ENCODE peak calls at places on chromosomes 12 and 14, in seven cellular contexts. P, I, N, D, H, S and R are unnamed samples. For H3K27me3, the result is how much of the 10 kb centered on the place peaks cover.

GRCh38 chr12:712172-712863 is 40.1 kb upstream of the WNK1 start:
- DNase-seq in P (no peak), S (no peak), I (no peak), N (no peak), D (no peak), H (no peak), R (no peak)

GRCh38 chr12:84696281-84696680 is 216.3 kb downstream of the SLC6A15 start:
- DNase-seq in H (no peak), I (no peak), P (no peak), S (no peak), N (no peak), D (no peak), R (no peak)

GRCh38 chr12:31726575-31726974 is 2.2 kb downstream of the AMN1 start:
- DNase-seq in I (no peak), S (no peak), N (no peak), P (no peak), D (no peak), H (no peak), R (no peak)

GRCh38 chr12:121970901-121971300 is 50.8 kb upstream of the BCL7A start:
- DNase-seq in D (no peak), N (no peak), P (no peak), I (no peak), S (no peak), H (no peak), R (no peak)

GRCh38 chr12:51819851-51820720 is 28.4 kb downstream of the FIGNL2 start:
- DNase-seq in D (no peak), S (no peak), N (no peak), I (no peak), P (no peak), H (no peak), R (no peak)

GRCh38 chr14:42703501-42703900 is 1096.8 kb downstream of the LRFN5 start:
- DNase-seq in I (no peak), D (no peak), S (no peak), H (no peak), N (no peak), P (no peak), R (no peak)

GRCh38 chr12:53198470-53199110 is 8.5 kb downstream of the ITGB7 start:
- DNase-seq in N (peak), H (no peak), P (no peak), I (no peak), D (no peak), S (no peak), R (no peak)

GRCh38 chr12:104750061-104750460 is 208.0 kb downstream of the SLC41A2 start:
- DNase-seq in H (no peak), S (no peak), D (no peak), N (peak), I (peak), P (no peak), R (peak)

GRCh38 chr12:118494776-118495175 is 118.4 kb downstream of the SUDS3 start:
- DNase-seq in I (no peak), P (no peak), S (no peak), D (no peak), H (no peak), N (no peak), R (no peak)

GRCh38 chr14:99678198-99678597 is 5.9 kb upstream of the CYP46A1 start:
- DNase-seq in D (no peak), H (no peak), S (no peak), I (no peak), N (no peak), P (no peak), R (no peak)

GRCh38 chr12:4274396-4274959 is 916 bp downstream of the CCND2 start:
- DNase-seq in N (peak), D (no peak), S (no peak), H (no peak), I (peak), P (no peak), R (peak)

GRCh38 chr14:75562048-75562447 is 16.4 kb upstream of the FLVCR2 start:
- DNase-seq in D (no peak), I (no peak), S (no peak), H (no peak), P (no peak), N (peak), R (no peak)

GRCh38 chr14:24296341-24297157 is 3.0 kb downstream of the DHRS1 start:
- DNase-seq in I (peak), P (peak), S (peak), H (no peak), D (peak), N (peak), R (no peak)

GRCh38 chr12:128008341-128008740 is 258.6 kb upstream of the TMEM132C start:
- DNase-seq in S (no peak), H (no peak), D (no peak), N (no peak), P (no peak), I (no peak), R (no peak)

GRCh38 chr14:75654127-75654732 is 6.4 kb downstream of the ERG28 start:
- DNase-seq in H (peak), D (peak), I (peak), N (peak), P (peak), S (peak), R (no peak)

GRCh38 chr14:53553221-53553620 is 400.1 kb upstream of the DDHD1 start:
- DNase-seq in N (no peak), P (no peak), I (no peak), D (no peak), S (no peak), H (no peak), R (no peak)

GRCh38 chr12:89084751-89085150 is 267.6 kb downstream of the DUSP6 start:
- DNase-seq in D (no peak), P (no peak), H (no peak), N (no peak), S (no peak), I (no peak), R (no peak)

GRCh38 chr12:64560395-64561301 is 49.6 kb upstream of the RASSF3 start:
- DNase-seq in N (no peak), H (no peak), I (no peak), P (peak), S (no peak), D (no peak), R (no peak)

GRCh38 chr12:23083267-23083666 is 458.3 kb downstream of the ETNK1 start:
- DNase-seq in N (no peak), P (no peak), I (no peak), H (no peak), D (no peak), S (no peak), R (no peak)

GRCh38 chr14:22159049-22159448 is 430.0 kb downstream of the DAD1 start:
- DNase-seq in H (no peak), S (no peak), P (no peak), D (no peak), N (no peak), I (no peak), R (no peak)

GRCh38 chr14:57898837-57899572 is 33.1 kb upstream of the SLC35F4 start:
- DNase-seq in I (peak), P (no peak), H (no peak), D (no peak), N (no peak), S (no peak), R (no peak)

GRCh38 chr12:95802482-95803264 is 12.1 kb upstream of the NTN4 start:
- DNase-seq in N (peak), H (no peak), I (no peak), P (no peak), S (peak), D (no peak), R (no peak)

GRCh38 chr14:76773188-76773885 is 12.1 kb downstream of the VASH1 start:
- DNase-seq in D (peak), S (peak), H (no peak), N (peak), P (peak), I (peak), R (peak)

GRCh38 chr12:128323526-128323925 is 56.6 kb downstream of the TMEM132C start:
- DNase-seq in D (no peak), I (no peak), N (no peak), H (no peak), P (no peak), S (no peak), R (peak)

GRCh38 chr12:59113831-59114273 is 193.5 kb upstream of the LRIG3 start:
- DNase-seq in D (peak), H (no peak), N (peak), P (peak), S (peak), I (no peak), R (no peak)

GRCh38 chr12:125633686-125634085 is 568.5 kb downstream of the AACS start:
- DNase-seq in P (no peak), S (no peak), D (no peak), H (no peak), I (no peak), N (no peak), R (no peak)

GRCh38 chr12:94525951-94526350 is 66.3 kb upstream of the CEP83 start:
- DNase-seq in I (no peak), P (no peak), H (no peak), S (no peak), D (no peak), N (no peak), R (no peak)

GRCh38 chr12:129372876-129373275 is 519.6 kb downstream of the GLT1D1 start:
- DNase-seq in I (no peak), H (no peak), N (peak), P (no peak), D (no peak), S (no peak), R (no peak)

GRCh38 chr14:34348592-34348991 is 113.4 kb downstream of the SPTSSA start:
- DNase-seq in N (no peak), S (no peak), H (no peak), D (no peak), I (no peak), P (no peak), R (no peak)

GRCh38 chr12:45729233-45730115 is at the start of gene ARID2:
- DNase-seq in N (peak), I (peak), H (peak), P (peak), D (peak), S (peak), R (no peak)

GRCh38 chr12:46555379-46555778 is 182.8 kb upstream of the SLC38A2 start:
- DNase-seq in N (no peak), P (no peak), I (no peak), D (no peak), H (no peak), S (no peak), R (no peak)

GRCh38 chr12:120702629-120703028 is 7.6 kb upstream of the UNC119B start:
- DNase-seq in D (no peak), N (no peak), I (no peak), H (no peak), P (no peak), S (peak), R (no peak)

GRCh38 chr12:25155031-25155576 is 39.9 kb downstream of the DNAI7 start:
- DNase-seq in H (no peak), I (no peak), D (peak), P (no peak), N (no peak), S (peak), R (no peak)

GRCh38 chr12:123801573-123802178 is 39.6 kb downstream of the DNAH10 start:
- DNase-seq in S (no peak), I (no peak), D (no peak), H (no peak), N (no peak), P (no peak), R (no peak)

GRCh38 chr14:100846309-100846859 is 20.5 kb downstream of the MEG3 start:
- DNase-seq in H (no peak), D (no peak), S (no peak), I (no peak), P (no peak), N (no peak), R (no peak)

GRCh38 chr14:89507926-89508460 is 91.0 kb upstream of the FOXN3 start:
- DNase-seq in D (no peak), N (no peak), S (no peak), I (peak), H (no peak), P (no peak), R (no peak)

GRCh38 chr12:2306686-2307249 is 254.0 kb downstream of the CACNA1C start:
- DNase-seq in D (no peak), I (no peak), H (no peak), N (no peak), S (no peak), P (no peak), R (no peak)

GRCh38 chr12:6560501-6561205 is 4.8 kb upstream of the IFFO1 start:
- DNase-seq in S (no peak), N (no peak), H (no peak), I (peak), P (no peak), D (no peak), R (no peak)

GRCh38 chr12:47757360-47757839 is 1.3 kb downstream of the RAPGEF3 start:
- DNase-seq in I (no peak), P (no peak), H (no peak), D (no peak), S (no peak), N (no peak), R (no peak)

GRCh38 chr12:47757840-47758583 is 668 bp downstream of the RAPGEF3 start:
- DNase-seq in P (peak), D (no peak), N (no peak), S (no peak), H (no peak), I (peak), R (no peak)

GRCh38 chr12:47758584-47758833 is 171 bp downstream of the RAPGEF3 start:
- DNase-seq in I (no peak), P (peak), D (no peak), H (no peak), N (no peak), S (no peak), R (no peak)

GRCh38 chr12:47755655-47756562 is 2.8 kb downstream of the RAPGEF3 start:
- DNase-seq in S (no peak), H (no peak), D (no peak), N (peak), P (no peak), I (peak), R (no peak)

DNA sequence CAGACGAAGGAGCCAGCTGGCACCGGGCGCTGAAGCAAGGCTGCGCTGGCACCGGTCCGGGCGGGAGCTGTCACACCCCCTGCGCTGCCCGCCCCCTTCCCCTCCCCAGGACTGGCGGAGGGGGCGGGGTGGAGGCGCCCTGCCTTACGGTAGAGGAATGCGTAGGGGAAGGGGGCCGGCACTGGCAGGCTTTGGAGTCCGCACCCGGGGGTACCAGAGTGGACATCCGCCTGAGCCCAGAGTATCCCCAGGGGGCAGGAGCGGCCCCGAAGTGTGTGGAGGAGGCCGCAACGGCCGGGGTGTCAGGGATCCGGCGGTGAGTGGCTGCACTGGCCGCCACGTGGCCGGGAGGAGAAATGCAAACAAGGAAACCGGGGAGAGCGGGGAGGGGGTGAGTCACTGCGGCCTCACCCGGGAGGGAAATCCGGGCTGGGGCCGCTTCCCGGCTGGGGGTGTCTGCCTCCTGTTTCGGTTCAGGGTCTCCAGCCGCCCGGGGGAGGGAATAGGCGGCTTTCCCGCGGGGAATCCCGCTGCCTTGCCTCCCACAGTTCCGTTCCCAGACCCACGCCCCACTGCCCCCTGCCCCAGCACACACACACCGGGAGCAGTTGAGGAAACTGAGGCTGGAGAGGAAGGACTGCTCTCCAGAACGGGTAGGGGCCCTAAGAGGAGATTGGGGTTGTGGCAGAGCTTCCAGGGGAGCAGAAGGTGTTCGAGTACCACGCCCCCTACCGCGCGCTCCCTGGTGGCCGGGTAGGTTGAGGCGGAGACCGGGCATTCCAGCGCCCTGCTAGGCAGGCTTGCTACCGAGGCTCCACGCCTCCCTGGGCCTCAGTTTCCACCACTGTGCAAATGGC is at the start of gene RAPGEF3:
- DNase-seq in I (peak), H (no peak), S (peak), D (peak), N (peak), P (peak), R (no peak)
- TF ChIP-seq POLR2A in I (no peak), H (peak), S (no peak), D (peak), N (no peak), P (peak), R (no peak)

DNA sequence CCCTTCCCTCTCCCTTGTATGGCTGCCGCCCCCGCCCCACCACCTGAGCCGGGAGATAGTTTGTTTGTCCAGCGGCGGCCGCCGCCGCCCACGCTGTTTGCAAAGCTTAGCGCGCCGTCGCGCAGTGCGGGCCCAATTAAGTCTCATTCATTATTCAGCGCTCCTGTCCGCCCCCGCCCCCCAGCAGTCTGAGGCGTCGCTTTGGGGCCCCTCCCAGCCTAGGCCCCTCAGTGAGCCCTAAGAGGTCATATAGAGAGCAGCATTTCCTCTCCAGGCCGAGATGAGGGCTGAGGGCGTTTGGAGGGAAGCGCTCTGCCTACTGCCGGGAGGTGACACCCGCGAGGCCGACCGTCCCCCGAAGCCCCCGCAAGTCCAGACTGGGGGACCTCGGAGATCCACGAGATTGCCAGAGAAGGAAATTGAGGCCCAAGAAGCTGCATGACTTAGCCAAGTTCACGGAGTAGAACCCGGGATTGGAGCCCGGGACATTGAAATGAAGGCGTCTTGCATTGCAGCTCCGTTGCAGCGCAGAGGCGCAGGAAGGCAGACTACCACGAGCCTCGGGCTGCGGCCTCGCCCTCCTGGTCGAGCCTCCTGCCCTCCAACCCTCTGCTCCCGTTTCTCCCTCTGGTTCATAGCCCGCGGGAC is at the start of gene DNAJC22:
- DNase-seq in P (no peak), S (no peak), N (no peak), H (no peak), I (no peak), D (peak), R (no peak)
- H3K27me3 ChIP-seq in P (under half), S (under half), N (under half), H (under half), I (half or more), D (under half), R (under half)

GRCh38 chr14:106037380-106037779 is 511.0 kb downstream of the TMEM121 start:
- DNase-seq in P (no peak), D (peak), I (no peak), S (no peak), H (no peak), N (no peak), R (no peak)

GRCh38 chr14:106044949-106045596 is 518.7 kb downstream of the TMEM121 start:
- DNase-seq in P (no peak), S (peak), D (peak), H (no peak), N (peak), I (peak), R (no peak)

GRCh38 chr14:106044515-106044914 is 518.1 kb downstream of the TMEM121 start:
- DNase-seq in D (no peak), I (no peak), N (no peak), S (no peak), H (no peak), P (no peak), R (no peak)

DNA sequence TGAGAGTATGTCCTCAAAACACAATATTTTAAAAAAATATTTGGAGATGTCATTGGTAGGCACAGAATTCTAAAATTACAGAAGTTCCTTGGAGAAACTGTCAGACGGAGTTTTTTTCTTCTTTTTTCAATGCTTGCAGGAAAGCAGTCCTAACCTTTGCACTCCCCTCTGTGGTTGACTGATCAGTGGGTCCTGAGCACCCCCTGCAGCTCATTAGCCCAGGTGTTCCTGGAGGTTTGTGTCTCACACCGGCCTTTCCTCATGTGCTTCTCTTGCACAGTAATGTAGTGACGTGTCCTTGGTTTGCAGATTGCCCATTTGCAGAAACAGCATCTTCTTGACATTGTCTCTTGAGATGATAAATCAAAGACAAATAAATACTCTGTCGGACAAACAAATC is 513.0 kb downstream of the TMEM121 start:
- DNase-seq in D (peak), I (no peak), S (no peak), N (peak), P (no peak), H (no peak), R (no peak)
- TF ChIP-seq CTCF in D (peak), I (peak), S (no peak), N (peak), P (no peak), H (no peak), R (no peak)

GRCh38 chr12:8032242-8033152 is at the start of gene FOXJ2:
- DNase-seq in H (no peak), S (peak), D (peak), I (peak), P (peak), N (peak), R (no peak)
- TF ChIP-seq POLR2A in H (peak), S (peak), D (peak), I (peak), P (peak), N (peak), R (peak)

DNA sequence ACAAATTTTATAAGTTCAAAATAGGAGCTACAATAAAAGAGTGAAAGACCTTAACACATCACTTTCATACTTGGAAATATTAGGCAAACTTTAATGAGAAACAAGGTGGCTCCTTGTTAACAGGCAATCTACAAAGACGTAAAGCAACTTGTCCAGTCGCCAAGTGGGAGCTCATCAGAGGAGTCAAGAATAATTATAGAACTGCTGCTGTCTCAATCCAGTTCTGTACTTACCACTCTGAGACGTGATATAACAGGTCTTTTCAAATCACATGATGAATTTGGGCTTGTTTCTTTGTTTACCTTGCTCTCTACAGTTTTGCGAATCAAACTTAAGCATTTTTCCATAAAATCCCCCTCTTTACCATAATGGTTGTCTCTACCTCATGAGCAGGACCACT is 3.6 kb downstream of the YBX3 start:
- DNase-seq in D (no peak), H (no peak), S (no peak), P (no peak), I (no peak), N (no peak), R (no peak)
- H3K27me3 ChIP-seq in D (under half), H (under half), S (under half), P (under half), I (under half), N (under half), R (under half)